ENCODE peak calls at places on chromosome 12, in seven cellular contexts. J is colonic mucosa, K is small intestine, S is esophagus squamous epithelium, E is pancreas, U is breast epithelium, Q is PC-3. V is an unnamed sample. For H3K4me1, the result is how much of the 10 kb centered on the place peaks cover.

GRCh38 chr12:2691001-2691339 is 103.8 kb upstream of the FKBP4 start:
- DNase-seq in J (peak), K (peak), S (no peak), E (no peak), U (no peak), Q (no peak), V (no peak)

GRCh38 chr12:57604454-57605307 is at the start of gene DTX3:
- DNase-seq in J (peak), K (peak), S (no peak), E (peak), U (no peak), Q (no peak), V (peak)

GRCh38 chr12:19191563-19191962 is 62.0 kb downstream of the PLEKHA5 start:
- DNase-seq in J (no peak), K (no peak), S (no peak), E (no peak), U (no peak), Q (no peak), V (no peak)

GRCh38 chr12:3225796-3226180 is 148.6 kb downstream of the TSPAN9 start:
- DNase-seq in J (no peak), K (no peak), S (no peak), E (no peak), U (no peak), Q (no peak), V (no peak)

GRCh38 chr12:122089080-122089479 is 10.5 kb downstream of the MLXIP start:
- DNase-seq in J (no peak), K (no peak), S (no peak), E (no peak), U (no peak), Q (no peak), V (no peak)

GRCh38 chr12:121444842-121445202 is 44.9 kb downstream of the RNF34 start:
- DNase-seq in J (no peak), K (no peak), S (no peak), E (no peak), U (no peak), Q (no peak), V (no peak)

GRCh38 chr12:107091381-107091780 is 2.0 kb downstream of the CRY1 start:
- DNase-seq in J (no peak), K (peak), S (no peak), E (no peak), U (no peak), Q (peak), V (no peak)

GRCh38 chr12:111766608-111767361 is at the start of gene ALDH2:
- DNase-seq in J (peak), K (peak), S (no peak), E (peak), U (no peak), Q (no peak), V (peak)

GRCh38 chr12:52171950-52172512 is 19.8 kb downstream of the KRT80 start:
- DNase-seq in J (peak), K (peak), S (no peak), E (no peak), U (no peak), Q (peak), V (no peak)

GRCh38 chr12:114186241-114187002 is 219.5 kb downstream of the TBX5 start:
- DNase-seq in J (no peak), K (no peak), S (no peak), E (no peak), U (no peak), Q (no peak), V (no peak)

GRCh38 chr12:102957339-102958050 is at the start of gene ASCL1:
- DNase-seq in J (no peak), K (no peak), S (no peak), E (no peak), U (no peak), Q (no peak), V (no peak)

GRCh38 chr12:29674463-29674862 is 109.3 kb downstream of the TMTC1 start:
- DNase-seq in J (no peak), K (no peak), S (no peak), E (no peak), U (no peak), Q (no peak), V (no peak)

GRCh38 chr12:67348683-67349082 is 79.5 kb downstream of the CAND1 start:
- DNase-seq in J (no peak), K (no peak), S (no peak), E (no peak), U (no peak), Q (no peak), V (no peak)

GRCh38 chr12:103908877-103909276 is 21.3 kb upstream of the HSP90B1 start:
- DNase-seq in J (no peak), K (no peak), S (no peak), E (no peak), U (no peak), Q (no peak), V (no peak)

GRCh38 chr12:46108721-46109120 is 118.3 kb upstream of the SCAF11 start:
- DNase-seq in J (no peak), K (no peak), S (no peak), E (no peak), U (no peak), Q (no peak), V (no peak)

GRCh38 chr12:3743803-3744202 is 9.1 kb downstream of the CRACR2A start:
- DNase-seq in J (peak), K (peak), S (no peak), E (no peak), U (peak), Q (no peak), V (no peak)

GRCh38 chr12:41745593-41745992 is 399.1 kb downstream of the GXYLT1 start:
- DNase-seq in J (no peak), K (no peak), S (no peak), E (no peak), U (no peak), Q (no peak), V (no peak)

GRCh38 chr12:79370021-79370420 is 320.7 kb downstream of the PAWR start:
- DNase-seq in J (no peak), K (no peak), S (no peak), E (no peak), U (no peak), Q (no peak), V (no peak)

GRCh38 chr12:120194226-120194533 is 335 bp downstream of the GCN1 start:
- DNase-seq in J (no peak), K (no peak), S (no peak), E (no peak), U (no peak), Q (no peak), V (no peak)

GRCh38 chr12:105409881-105410471 is 79.5 kb downstream of the C12orf75 start:
- DNase-seq in J (peak), K (peak), S (no peak), E (no peak), U (no peak), Q (no peak), V (peak)

GRCh38 chr12:22499445-22499844 is 44.9 kb downstream of the C2CD5 start:
- DNase-seq in J (no peak), K (no peak), S (no peak), E (no peak), U (no peak), Q (no peak), V (no peak)
- H3K27ac ChIP-seq in J (no peak), K (no peak), S (no peak), E (no peak), U (no peak), Q (no peak), V (no peak)

GRCh38 chr12:96258451-96258933 is 64.3 kb downstream of the ELK3 start:
- DNase-seq in J (peak), K (no peak), S (no peak), E (peak), U (no peak), Q (no peak), V (peak)

GRCh38 chr12:96257550-96258392 is 63.6 kb downstream of the ELK3 start:
- DNase-seq in J (no peak), K (no peak), S (no peak), E (peak), U (no peak), Q (no peak), V (no peak)

GRCh38 chr12:96256672-96257361 is 62.6 kb downstream of the ELK3 start:
- DNase-seq in J (no peak), K (no peak), S (no peak), E (no peak), U (no peak), Q (no peak), V (no peak)

GRCh38 chr12:96250119-96250685 is 56.0 kb downstream of the ELK3 start:
- DNase-seq in J (no peak), K (no peak), S (no peak), E (no peak), U (no peak), Q (no peak), V (no peak)

DNA sequence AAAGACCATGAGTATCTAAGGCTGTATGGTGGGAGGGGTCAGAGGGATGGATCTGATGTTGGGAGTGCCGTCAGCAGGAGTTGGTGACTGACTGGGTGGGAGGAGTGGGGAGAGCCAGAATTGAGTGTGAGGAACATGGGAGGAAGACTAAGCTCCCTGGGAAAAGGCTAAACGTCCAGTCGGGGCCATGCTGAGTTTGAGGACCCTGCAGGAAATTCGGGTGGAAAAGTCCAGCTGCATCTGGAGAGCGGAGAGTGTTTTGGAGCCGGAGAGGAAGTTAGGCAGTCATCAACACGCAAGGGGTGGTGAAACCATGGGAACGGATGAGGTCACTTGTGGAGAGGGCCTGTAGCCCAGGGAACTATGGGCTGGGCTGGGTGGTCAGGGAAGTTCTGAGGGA is 60.9 kb downstream of the ELK3 start:
- DNase-seq in J (no peak), K (no peak), S (no peak), E (no peak), U (no peak), Q (no peak), V (peak)
- H3K4me1 ChIP-seq in J (under half), K (under half), S (under half), E (under half), U (under half), Q (under half), V (under half)

DNA sequence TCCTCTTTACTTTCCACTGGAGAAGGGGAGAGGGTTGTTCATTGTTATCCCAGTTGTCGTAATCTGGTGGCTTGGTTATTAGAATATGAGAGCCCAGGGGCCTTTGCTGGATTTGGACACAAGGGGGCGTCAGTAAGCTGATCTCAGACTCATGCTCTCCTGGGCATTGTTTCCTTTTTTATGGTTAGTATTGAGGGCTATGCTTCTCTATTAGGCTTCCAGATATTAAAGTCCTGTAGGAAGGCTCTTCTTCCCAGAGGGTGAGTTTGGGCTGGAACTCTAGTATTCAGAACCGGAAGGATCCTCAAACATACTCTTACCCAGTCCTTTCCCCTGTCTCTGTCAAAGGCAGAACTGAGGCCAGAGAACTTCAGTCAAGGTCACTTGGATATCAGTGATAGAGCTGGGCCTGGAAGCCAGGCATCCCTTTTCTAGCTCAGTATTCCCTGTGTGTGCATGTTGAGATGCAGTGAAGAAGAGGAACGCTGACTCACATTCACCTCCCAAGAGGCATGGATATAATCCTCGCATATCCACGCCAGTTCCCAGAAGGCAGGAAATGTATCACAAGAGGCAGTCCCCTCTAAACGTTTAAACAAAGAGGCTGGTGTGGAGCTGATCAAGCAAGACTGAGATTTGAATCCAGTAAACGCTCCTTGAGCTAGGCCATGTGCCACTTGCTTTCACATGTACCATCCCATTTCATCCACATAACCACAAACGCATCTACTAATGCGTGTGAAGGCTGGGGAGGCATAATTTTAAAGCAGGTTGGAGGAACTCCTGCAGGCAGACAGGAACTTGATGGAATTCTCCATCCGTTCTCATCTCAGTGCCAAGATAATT is 41.6 kb downstream of the UBE3B start:
- DNase-seq in J (peak), K (peak), S (no peak), E (peak), U (no peak), Q (peak), V (peak)
- H3K27ac ChIP-seq in J (peak), K (no peak), S (peak), E (no peak), U (peak), Q (no peak), V (peak)

GRCh38 chr12:6076776-6077700 is 47.4 kb downstream of the VWF start:
- DNase-seq in J (no peak), K (no peak), S (no peak), E (no peak), U (no peak), Q (no peak), V (no peak)

GRCh38 chr12:6076340-6076739 is 48.1 kb downstream of the VWF start:
- DNase-seq in J (no peak), K (no peak), S (no peak), E (no peak), U (no peak), Q (no peak), V (no peak)

GRCh38 chr12:6073426-6073825 is 51.0 kb downstream of the VWF start:
- DNase-seq in J (no peak), K (no peak), S (no peak), E (no peak), U (no peak), Q (no peak), V (no peak)

GRCh38 chr12:6074394-6074793 is 50.1 kb downstream of the VWF start:
- DNase-seq in J (no peak), K (no peak), S (no peak), E (no peak), U (no peak), Q (no peak), V (no peak)

GRCh38 chr12:6074979-6075585 is 49.4 kb downstream of the VWF start:
- DNase-seq in J (peak), K (peak), S (no peak), E (no peak), U (no peak), Q (no peak), V (no peak)
- H3K4me1 ChIP-seq in J (under half), K (under half), S (half or more), E (under half), U (under half), Q (under half), V (under half)

V was measured in ascending aorta.